ENCODE peak calls at places on chromosome 4, in nine cellular contexts. One of them, this sample, is unnamed.

GRCh38 chr4:43337707-43338106 is 445.2 kb downstream of the GRXCR1 start:
- DNase-seq in activated CD4-positive, alpha-beta T cell treated with anti-CD3 and anti-CD28 coated beads, Interleukin-2, amount 50 U/mL, for 4 hours: no peak
- DNase-seq in NCI-H1930: no peak
- DNase-seq in astrocyte of the spinal cord: peak; percentile 49
- DNase-seq in lower lobe of right lung: no peak
- DNase-seq in NCI-H2081: no peak
- DNase-seq in PC-3: peak; percentile 57
- DNase-seq in KBM-7: no peak
- DNase-seq in NCI-H748 treated with DMSO at 0.1 percent for 48 hours: no peak
- DNase-seq in this sample: no peak

GRCh38 chr4:84920591-84920990 is 45.9 kb downstream of the WDFY3 start:
- DNase-seq in KBM-7: peak; percentile 16
- DNase-seq in lower lobe of right lung: no peak
- DNase-seq in activated CD4-positive, alpha-beta T cell treated with anti-CD3 and anti-CD28 coated beads, Interleukin-2, amount 50 U/mL, for 4 hours: no peak
- DNase-seq in NCI-H748 treated with DMSO at 0.1 percent for 48 hours: no peak
- DNase-seq in NCI-H2081: no peak
- DNase-seq in NCI-H1930: no peak
- DNase-seq in PC-3: peak; percentile 67
- DNase-seq in astrocyte of the spinal cord: peak; percentile 46
- DNase-seq in this sample: no peak

GRCh38 chr4:152479428-152480026 is 56.4 kb downstream of the FBXW7 start:
- DNase-seq in NCI-H748 treated with DMSO at 0.1 percent for 48 hours: no peak
- DNase-seq in PC-3: no peak
- DNase-seq in NCI-H2081: no peak
- DNase-seq in KBM-7: no peak
- DNase-seq in lower lobe of right lung: no peak
- DNase-seq in NCI-H1930: no peak
- DNase-seq in astrocyte of the spinal cord: peak; percentile 75
- DNase-seq in activated CD4-positive, alpha-beta T cell treated with anti-CD3 and anti-CD28 coated beads, Interleukin-2, amount 50 U/mL, for 4 hours: no peak
- DNase-seq in this sample: no peak

GRCh38 chr4:74621616-74622015 is 172.7 kb downstream of the BTC start:
- DNase-seq in lower lobe of right lung: no peak
- DNase-seq in activated CD4-positive, alpha-beta T cell treated with anti-CD3 and anti-CD28 coated beads, Interleukin-2, amount 50 U/mL, for 4 hours: no peak
- DNase-seq in NCI-H1930: no peak
- DNase-seq in KBM-7: no peak
- DNase-seq in NCI-H2081: no peak
- DNase-seq in astrocyte of the spinal cord: no peak
- DNase-seq in NCI-H748 treated with DMSO at 0.1 percent for 48 hours: no peak
- DNase-seq in PC-3: peak; percentile 58
- DNase-seq in this sample: no peak

GRCh38 chr4:26299254-26299882 is 21.4 kb upstream of the RBPJ start:
- DNase-seq in NCI-H2081: no peak
- DNase-seq in NCI-H1930: no peak
- DNase-seq in lower lobe of right lung: no peak
- DNase-seq in NCI-H748 treated with DMSO at 0.1 percent for 48 hours: no peak
- DNase-seq in activated CD4-positive, alpha-beta T cell treated with anti-CD3 and anti-CD28 coated beads, Interleukin-2, amount 50 U/mL, for 4 hours: no peak
- DNase-seq in PC-3: no peak
- DNase-seq in KBM-7: no peak
- DNase-seq in astrocyte of the spinal cord: no peak
- DNase-seq in this sample: no peak

GRCh38 chr4:140150636-140150885 is 3.4 kb downstream of the MAML3 start:
- DNase-seq in PC-3: no peak
- DNase-seq in astrocyte of the spinal cord: no peak
- DNase-seq in KBM-7: peak; percentile 97
- DNase-seq in NCI-H1930: no peak
- DNase-seq in lower lobe of right lung: peak; percentile 89
- DNase-seq in activated CD4-positive, alpha-beta T cell treated with anti-CD3 and anti-CD28 coated beads, Interleukin-2, amount 50 U/mL, for 4 hours: no peak
- DNase-seq in NCI-H748 treated with DMSO at 0.1 percent for 48 hours: peak; percentile 57
- DNase-seq in NCI-H2081: no peak
- DNase-seq in this sample: no peak

GRCh38 chr4:4388418-4388817 is 1.5 kb downstream of the NSG1 start:
- DNase-seq in KBM-7: no peak
- DNase-seq in NCI-H1930: no peak
- DNase-seq in PC-3: no peak
- DNase-seq in astrocyte of the spinal cord: no peak
- DNase-seq in NCI-H2081: no peak
- DNase-seq in lower lobe of right lung: no peak
- DNase-seq in NCI-H748 treated with DMSO at 0.1 percent for 48 hours: no peak
- DNase-seq in activated CD4-positive, alpha-beta T cell treated with anti-CD3 and anti-CD28 coated beads, Interleukin-2, amount 50 U/mL, for 4 hours: no peak
- DNase-seq in this sample: no peak

GRCh38 chr4:15495621-15496020 is 25.9 kb downstream of the CC2D2A start:
- DNase-seq in astrocyte of the spinal cord: no peak
- DNase-seq in activated CD4-positive, alpha-beta T cell treated with anti-CD3 and anti-CD28 coated beads, Interleukin-2, amount 50 U/mL, for 4 hours: no peak
- DNase-seq in NCI-H748 treated with DMSO at 0.1 percent for 48 hours: no peak
- DNase-seq in NCI-H2081: no peak
- DNase-seq in PC-3: no peak
- DNase-seq in lower lobe of right lung: no peak
- DNase-seq in NCI-H1930: no peak
- DNase-seq in KBM-7: peak; percentile 23
- DNase-seq in this sample: no peak

GRCh38 chr4:5814421-5814820 is 78.5 kb downstream of the CRMP1 start:
- DNase-seq in activated CD4-positive, alpha-beta T cell treated with anti-CD3 and anti-CD28 coated beads, Interleukin-2, amount 50 U/mL, for 4 hours: no peak
- DNase-seq in astrocyte of the spinal cord: no peak
- DNase-seq in NCI-H1930: no peak
- DNase-seq in NCI-H2081: no peak
- DNase-seq in KBM-7: no peak
- DNase-seq in lower lobe of right lung: no peak
- DNase-seq in NCI-H748 treated with DMSO at 0.1 percent for 48 hours: no peak
- DNase-seq in PC-3: no peak
- DNase-seq in this sample: no peak

GRCh38 chr4:184899261-184900134 is 73.7 kb upstream of the ACSL1 start:
- DNase-seq in PC-3: peak; percentile 54
- DNase-seq in activated CD4-positive, alpha-beta T cell treated with anti-CD3 and anti-CD28 coated beads, Interleukin-2, amount 50 U/mL, for 4 hours: no peak
- DNase-seq in lower lobe of right lung: peak; percentile 83
- DNase-seq in NCI-H2081: no peak
- DNase-seq in NCI-H1930: no peak
- DNase-seq in astrocyte of the spinal cord: no peak
- DNase-seq in KBM-7: no peak
- DNase-seq in NCI-H748 treated with DMSO at 0.1 percent for 48 hours: no peak
- DNase-seq in this sample: no peak

GRCh38 chr4:150327262-150327780 is 249.1 kb downstream of the DCLK2 start:
- DNase-seq in NCI-H2081: no peak
- DNase-seq in KBM-7: no peak
- DNase-seq in lower lobe of right lung: no peak
- DNase-seq in activated CD4-positive, alpha-beta T cell treated with anti-CD3 and anti-CD28 coated beads, Interleukin-2, amount 50 U/mL, for 4 hours: no peak
- DNase-seq in astrocyte of the spinal cord: no peak
- DNase-seq in NCI-H1930: no peak
- DNase-seq in NCI-H748 treated with DMSO at 0.1 percent for 48 hours: no peak
- DNase-seq in PC-3: no peak
- DNase-seq in this sample: no peak

GRCh38 chr4:173314715-173315114 is 19.4 kb downstream of the HMGB2 start:
- DNase-seq in NCI-H2081: no peak
- DNase-seq in PC-3: no peak
- DNase-seq in lower lobe of right lung: no peak
- DNase-seq in NCI-H1930: no peak
- DNase-seq in astrocyte of the spinal cord: no peak
- DNase-seq in activated CD4-positive, alpha-beta T cell treated with anti-CD3 and anti-CD28 coated beads, Interleukin-2, amount 50 U/mL, for 4 hours: no peak
- DNase-seq in KBM-7: no peak
- DNase-seq in NCI-H748 treated with DMSO at 0.1 percent for 48 hours: no peak
- DNase-seq in this sample: no peak

GRCh38 chr4:6449335-6449734 is 23.1 kb downstream of the PPP2R2C start:
- DNase-seq in lower lobe of right lung: no peak
- DNase-seq in NCI-H2081: no peak
- DNase-seq in activated CD4-positive, alpha-beta T cell treated with anti-CD3 and anti-CD28 coated beads, Interleukin-2, amount 50 U/mL, for 4 hours: no peak
- DNase-seq in astrocyte of the spinal cord: no peak
- DNase-seq in PC-3: no peak
- DNase-seq in NCI-H748 treated with DMSO at 0.1 percent for 48 hours: no peak
- DNase-seq in KBM-7: no peak
- DNase-seq in NCI-H1930: no peak
- DNase-seq in this sample: no peak

GRCh38 chr4:112509243-112510190 is 6.5 kb downstream of the NEUROG2 start:
- DNase-seq in PC-3: peak; percentile 35
- DNase-seq in activated CD4-positive, alpha-beta T cell treated with anti-CD3 and anti-CD28 coated beads, Interleukin-2, amount 50 U/mL, for 4 hours: no peak
- DNase-seq in NCI-H1930: no peak
- DNase-seq in NCI-H748 treated with DMSO at 0.1 percent for 48 hours: peak; percentile 12
- DNase-seq in astrocyte of the spinal cord: no peak
- DNase-seq in KBM-7: peak; percentile 25
- DNase-seq in NCI-H2081: no peak
- DNase-seq in lower lobe of right lung: no peak
- DNase-seq in this sample: no peak

GRCh38 chr4:70706516-70706915 is 15.2 kb upstream of the RUFY3 start:
- DNase-seq in NCI-H1930: no peak
- DNase-seq in NCI-H2081: no peak
- DNase-seq in activated CD4-positive, alpha-beta T cell treated with anti-CD3 and anti-CD28 coated beads, Interleukin-2, amount 50 U/mL, for 4 hours: no peak
- DNase-seq in KBM-7: peak; percentile 25
- DNase-seq in astrocyte of the spinal cord: no peak
- DNase-seq in NCI-H748 treated with DMSO at 0.1 percent for 48 hours: no peak
- DNase-seq in PC-3: peak; percentile 26
- DNase-seq in lower lobe of right lung: no peak
- DNase-seq in this sample: no peak

GRCh38 chr4:19803406-19803805 is 448.3 kb upstream of the SLIT2 start:
- DNase-seq in NCI-H748 treated with DMSO at 0.1 percent for 48 hours: no peak
- DNase-seq in NCI-H1930: no peak
- DNase-seq in lower lobe of right lung: no peak
- DNase-seq in NCI-H2081: no peak
- DNase-seq in PC-3: peak; percentile 41
- DNase-seq in activated CD4-positive, alpha-beta T cell treated with anti-CD3 and anti-CD28 coated beads, Interleukin-2, amount 50 U/mL, for 4 hours: no peak
- DNase-seq in KBM-7: no peak
- DNase-seq in astrocyte of the spinal cord: peak; percentile 12
- DNase-seq in this sample: no peak

GRCh38 chr4:109921384-109921808 is 8.7 kb downstream of the EGF start:
- DNase-seq in PC-3: peak; percentile 84
- DNase-seq in NCI-H2081: no peak
- DNase-seq in activated CD4-positive, alpha-beta T cell treated with anti-CD3 and anti-CD28 coated beads, Interleukin-2, amount 50 U/mL, for 4 hours: no peak
- DNase-seq in NCI-H748 treated with DMSO at 0.1 percent for 48 hours: peak; percentile 1
- DNase-seq in astrocyte of the spinal cord: peak; percentile 83
- DNase-seq in lower lobe of right lung: no peak
- DNase-seq in NCI-H1930: no peak
- DNase-seq in KBM-7: no peak
- DNase-seq in this sample: no peak

GRCh38 chr4:185559913-185560281 is 24.6 kb upstream of the PDLIM3 start:
- DNase-seq in lower lobe of right lung: no peak
- DNase-seq in NCI-H1930: no peak
- DNase-seq in PC-3: peak; percentile 49
- DNase-seq in activated CD4-positive, alpha-beta T cell treated with anti-CD3 and anti-CD28 coated beads, Interleukin-2, amount 50 U/mL, for 4 hours: no peak
- DNase-seq in NCI-H2081: no peak
- DNase-seq in KBM-7: peak; percentile 3
- DNase-seq in astrocyte of the spinal cord: peak; percentile 74
- DNase-seq in NCI-H748 treated with DMSO at 0.1 percent for 48 hours: no peak
- DNase-seq in this sample: peak; percentile 0

GRCh38 chr4:54268151-54268550 is 39.1 kb downstream of the PDGFRA start:
- DNase-seq in PC-3: no peak
- DNase-seq in activated CD4-positive, alpha-beta T cell treated with anti-CD3 and anti-CD28 coated beads, Interleukin-2, amount 50 U/mL, for 4 hours: no peak
- DNase-seq in astrocyte of the spinal cord: peak; percentile 19
- DNase-seq in KBM-7: no peak
- DNase-seq in NCI-H1930: no peak
- DNase-seq in NCI-H2081: no peak
- DNase-seq in lower lobe of right lung: no peak
- DNase-seq in NCI-H748 treated with DMSO at 0.1 percent for 48 hours: no peak
- DNase-seq in this sample: no peak

GRCh38 chr4:52635560-52635959 is 23.5 kb downstream of the USP46 start:
- DNase-seq in NCI-H1930: no peak
- DNase-seq in astrocyte of the spinal cord: no peak
- DNase-seq in NCI-H2081: no peak
- DNase-seq in KBM-7: no peak
- DNase-seq in lower lobe of right lung: no peak
- DNase-seq in activated CD4-positive, alpha-beta T cell treated with anti-CD3 and anti-CD28 coated beads, Interleukin-2, amount 50 U/mL, for 4 hours: no peak
- DNase-seq in PC-3: no peak
- DNase-seq in NCI-H748 treated with DMSO at 0.1 percent for 48 hours: no peak
- DNase-seq in this sample: no peak

GRCh38 chr4:26726655-26727387 is 133.8 kb upstream of the STIM2 start:
- DNase-seq in lower lobe of right lung: no peak
- DNase-seq in activated CD4-positive, alpha-beta T cell treated with anti-CD3 and anti-CD28 coated beads, Interleukin-2, amount 50 U/mL, for 4 hours: no peak
- DNase-seq in NCI-H748 treated with DMSO at 0.1 percent for 48 hours: no peak
- DNase-seq in NCI-H2081: no peak
- DNase-seq in PC-3: no peak
- DNase-seq in KBM-7: no peak
- DNase-seq in astrocyte of the spinal cord: no peak
- DNase-seq in NCI-H1930: no peak
- DNase-seq in this sample: no peak

GRCh38 chr4:181078236-181078635 is 1165.0 kb upstream of the TENM3 start:
- DNase-seq in NCI-H748 treated with DMSO at 0.1 percent for 48 hours: no peak
- DNase-seq in NCI-H1930: no peak
- DNase-seq in lower lobe of right lung: no peak
- DNase-seq in NCI-H2081: no peak
- DNase-seq in activated CD4-positive, alpha-beta T cell treated with anti-CD3 and anti-CD28 coated beads, Interleukin-2, amount 50 U/mL, for 4 hours: no peak
- DNase-seq in astrocyte of the spinal cord: no peak
- DNase-seq in PC-3: no peak
- DNase-seq in KBM-7: no peak
- DNase-seq in this sample: no peak

GRCh38 chr4:2047031-2047660 is 12.0 kb upstream of the NAT8L start:
- DNase-seq in lower lobe of right lung: no peak
- DNase-seq in KBM-7: no peak
- DNase-seq in activated CD4-positive, alpha-beta T cell treated with anti-CD3 and anti-CD28 coated beads, Interleukin-2, amount 50 U/mL, for 4 hours: no peak
- DNase-seq in NCI-H1930: no peak
- DNase-seq in NCI-H748 treated with DMSO at 0.1 percent for 48 hours: no peak
- DNase-seq in astrocyte of the spinal cord: no peak
- DNase-seq in NCI-H2081: no peak
- DNase-seq in PC-3: no peak
- DNase-seq in this sample: no peak

GRCh38 chr4:49516796-49517195 is 530.7 kb downstream of the CWH43 start:
- DNase-seq in lower lobe of right lung: peak; percentile 38
- DNase-seq in KBM-7: no peak
- DNase-seq in PC-3: no peak
- DNase-seq in NCI-H1930: no peak
- DNase-seq in NCI-H748 treated with DMSO at 0.1 percent for 48 hours: no peak
- DNase-seq in NCI-H2081: no peak
- DNase-seq in astrocyte of the spinal cord: no peak
- DNase-seq in activated CD4-positive, alpha-beta T cell treated with anti-CD3 and anti-CD28 coated beads, Interleukin-2, amount 50 U/mL, for 4 hours: no peak
- DNase-seq in this sample: no peak

GRCh38 chr4:165345663-165346417 is 18.4 kb downstream of the MSMO1 start:
- DNase-seq in NCI-H1930: no peak
- DNase-seq in NCI-H2081: no peak
- DNase-seq in PC-3: peak; percentile 3
- DNase-seq in activated CD4-positive, alpha-beta T cell treated with anti-CD3 and anti-CD28 coated beads, Interleukin-2, amount 50 U/mL, for 4 hours: no peak
- DNase-seq in astrocyte of the spinal cord: peak; percentile 15
- DNase-seq in KBM-7: no peak
- DNase-seq in lower lobe of right lung: no peak
- DNase-seq in NCI-H748 treated with DMSO at 0.1 percent for 48 hours: no peak
- DNase-seq in this sample: no peak

GRCh38 chr4:98260047-98260578 is 1.1 kb upstream of the RAP1GDS1 start:
- DNase-seq in PC-3: peak; percentile 19
- DNase-seq in astrocyte of the spinal cord: no peak
- DNase-seq in activated CD4-positive, alpha-beta T cell treated with anti-CD3 and anti-CD28 coated beads, Interleukin-2, amount 50 U/mL, for 4 hours: peak; percentile 5
- DNase-seq in NCI-H1930: peak; percentile 43
- DNase-seq in NCI-H748 treated with DMSO at 0.1 percent for 48 hours: peak; percentile 7
- DNase-seq in lower lobe of right lung: no peak
- DNase-seq in KBM-7: no peak
- DNase-seq in NCI-H2081: no peak
- DNase-seq in this sample: no peak

GRCh38 chr4:147820975-147821374 is 89.1 kb downstream of the ARHGAP10 start:
- DNase-seq in PC-3: no peak
- DNase-seq in NCI-H748 treated with DMSO at 0.1 percent for 48 hours: no peak
- DNase-seq in activated CD4-positive, alpha-beta T cell treated with anti-CD3 and anti-CD28 coated beads, Interleukin-2, amount 50 U/mL, for 4 hours: no peak
- DNase-seq in NCI-H1930: no peak
- DNase-seq in KBM-7: no peak
- DNase-seq in NCI-H2081: no peak
- DNase-seq in astrocyte of the spinal cord: no peak
- DNase-seq in lower lobe of right lung: no peak
- DNase-seq in this sample: peak; percentile 79

GRCh38 chr4:134024251-134024650 is 177.3 kb downstream of the PABPC4L start:
- DNase-seq in astrocyte of the spinal cord: no peak
- DNase-seq in NCI-H748 treated with DMSO at 0.1 percent for 48 hours: peak; percentile 16
- DNase-seq in KBM-7: peak; percentile 16
- DNase-seq in lower lobe of right lung: no peak
- DNase-seq in NCI-H2081: no peak
- DNase-seq in PC-3: peak; percentile 23
- DNase-seq in activated CD4-positive, alpha-beta T cell treated with anti-CD3 and anti-CD28 coated beads, Interleukin-2, amount 50 U/mL, for 4 hours: no peak
- DNase-seq in NCI-H1930: no peak
- DNase-seq in this sample: no peak

GRCh38 chr4:31023724-31024123 is 303.6 kb downstream of the PCDH7 start:
- DNase-seq in NCI-H1930: no peak
- DNase-seq in NCI-H2081: no peak
- DNase-seq in PC-3: no peak
- DNase-seq in KBM-7: no peak
- DNase-seq in lower lobe of right lung: no peak
- DNase-seq in NCI-H748 treated with DMSO at 0.1 percent for 48 hours: no peak
- DNase-seq in activated CD4-positive, alpha-beta T cell treated with anti-CD3 and anti-CD28 coated beads, Interleukin-2, amount 50 U/mL, for 4 hours: no peak
- DNase-seq in astrocyte of the spinal cord: no peak
- DNase-seq in this sample: no peak

GRCh38 chr4:147360301-147360700 is 120.6 kb upstream of the EDNRA start:
- DNase-seq in astrocyte of the spinal cord: peak; percentile 95
- DNase-seq in PC-3: peak; percentile 23
- DNase-seq in KBM-7: no peak
- DNase-seq in NCI-H1930: no peak
- DNase-seq in activated CD4-positive, alpha-beta T cell treated with anti-CD3 and anti-CD28 coated beads, Interleukin-2, amount 50 U/mL, for 4 hours: no peak
- DNase-seq in NCI-H748 treated with DMSO at 0.1 percent for 48 hours: no peak
- DNase-seq in lower lobe of right lung: no peak
- DNase-seq in NCI-H2081: no peak
- DNase-seq in this sample: no peak

GRCh38 chr4:186946682-186947294 is 223.1 kb upstream of the FAT1 start:
- DNase-seq in astrocyte of the spinal cord: peak; percentile 51
- DNase-seq in KBM-7: no peak
- DNase-seq in lower lobe of right lung: no peak
- DNase-seq in activated CD4-positive, alpha-beta T cell treated with anti-CD3 and anti-CD28 coated beads, Interleukin-2, amount 50 U/mL, for 4 hours: no peak
- DNase-seq in PC-3: peak; percentile 81
- DNase-seq in NCI-H1930: no peak
- DNase-seq in NCI-H748 treated with DMSO at 0.1 percent for 48 hours: peak; percentile 15
- DNase-seq in NCI-H2081: peak; percentile 28
- DNase-seq in this sample: no peak

This sample was measured in keratinocyte.